ENCODE peak calls at places on chromosomes 13 and 19, in four cellular contexts. G is SK-N-SH, Y is neural progenitor cell, N is PC-9. W is an unnamed sample.

GRCh38 chr19:4776436-4777205 is 14.9 kb upstream of the FEM1A start:
- DNase-seq in G (peak; percentile 81), Y (peak; percentile 59), N (no peak), W (no peak)

GRCh38 chr19:9862897-9863296 is 27.8 kb downstream of the PIN1 start:
- DNase-seq in N (no peak), Y (no peak), G (no peak), W (no peak)

GRCh38 chr19:48102870-48103751 is 7.5 kb downstream of the PLA2G4C start:
- DNase-seq in G (peak; percentile 70), Y (peak; percentile 69), N (peak; percentile 31), W (peak; percentile 39)

GRCh38 chr19:49954933-49955332 is 6.0 kb downstream of the SIGLEC11 start:
- DNase-seq in N (no peak), G (no peak), Y (no peak), W (no peak)

GRCh38 chr13:96090240-96091101 is 564 bp downstream of the HS6ST3 start:
- DNase-seq in G (peak; percentile 81), N (peak; percentile 0), Y (peak; percentile 66), W (peak; percentile 14)

GRCh38 chr19:11092181-11092538 is 2.9 kb downstream of the LDLR start:
- DNase-seq in G (no peak), Y (no peak), N (no peak), W (no peak)

GRCh38 chr13:30676672-30677071 is 58.7 kb upstream of the ALOX5AP start:
- DNase-seq in N (no peak), G (no peak), Y (no peak), W (no peak)

GRCh38 chr19:23203841-23204344 is 46.3 kb downstream of the ZNF724 start:
- DNase-seq in G (no peak), Y (no peak), N (no peak), W (no peak)

GRCh38 chr19:57435062-57435978 is at the start of gene ZNF749:
- DNase-seq in Y (peak; percentile 99), G (peak; percentile 94), N (peak; percentile 97), W (peak; percentile 97)

GRCh38 chr19:5038631-5039271 is 69.8 kb downstream of the KDM4B start:
- DNase-seq in G (peak; percentile 72), Y (peak; percentile 47), N (peak; percentile 12), W (no peak)

GRCh38 chr13:103066991-103067390 is 774 bp upstream of the SLC10A2 start:
- DNase-seq in N (no peak), G (peak; percentile 28), Y (peak; percentile 14), W (no peak)

GRCh38 chr19:49347835-49348234 is 12.6 kb downstream of the CD37 start:
- DNase-seq in Y (peak; percentile 72), G (peak; percentile 66), N (no peak), W (peak; percentile 62)

GRCh38 chr13:27040826-27041108 is 130.8 kb downstream of the USP12 start:
- DNase-seq in N (no peak), G (no peak), Y (no peak), W (no peak)

GRCh38 chr19:18659281-18660050 is 22.6 kb downstream of the KLHL26 start:
- DNase-seq in N (no peak), G (peak; percentile 74), Y (no peak), W (no peak)

GRCh38 chr13:29771247-29771646 is 79.2 kb downstream of the UBL3 start:
- DNase-seq in N (no peak), G (peak; percentile 16), Y (peak; percentile 25), W (no peak)

GRCh38 chr19:2213799-2214198 is 22.3 kb downstream of the PLEKHJ1 start:
- DNase-seq in N (no peak), G (no peak), Y (no peak), W (no peak)

GRCh38 chr13:61255035-61255796 is 160.4 kb downstream of the PCDH20 start:
- DNase-seq in G (no peak), Y (peak; percentile 35), N (no peak), W (no peak)

GRCh38 chr19:24074720-24075119 is 12.3 kb upstream of the ZNF254 start:
- DNase-seq in G (no peak), N (no peak), Y (no peak), W (no peak)

GRCh38 chr19:3095375-3096191 is 1.4 kb downstream of the GNA11 start:
- DNase-seq in N (no peak), Y (peak; percentile 88), G (no peak), W (peak; percentile 48)

GRCh38 chr19:41974652-41975051 is 15.5 kb upstream of the RABAC1 start:
- DNase-seq in Y (no peak), G (no peak), N (no peak), W (no peak)

GRCh38 chr19:2327773-2328400 is 499 bp downstream of the LSM7 start:
- DNase-seq in Y (peak; percentile 80), N (peak; percentile 22), G (peak; percentile 72), W (peak; percentile 65)

GRCh38 chr13:93147946-93148345 is 78.7 kb upstream of the GPC6 start:
- DNase-seq in N (no peak), Y (no peak), G (no peak), W (no peak)

GRCh38 chr19:5097959-5098623 is 129.2 kb downstream of the KDM4B start:
- DNase-seq in Y (no peak), N (no peak), G (no peak), W (no peak)

GRCh38 chr13:44117351-44117750 is 237.6 kb downstream of the LACC1 start:
- DNase-seq in G (no peak), Y (no peak), N (no peak), W (no peak)

GRCh38 chr13:107291875-107292274 is 723.9 kb upstream of the ARGLU1 start:
- DNase-seq in G (no peak), N (no peak), Y (no peak), W (no peak)

GRCh38 chr19:54254195-54254906 is 2.7 kb downstream of the LILRB5 start:
- DNase-seq in Y (no peak), G (no peak), N (no peak), W (no peak)

GRCh38 chr19:54256250-54257115 is 590 bp downstream of the LILRB5 start:
- DNase-seq in G (no peak), Y (no peak), N (no peak), W (no peak)

GRCh38 chr19:54253331-54254194 is 3.5 kb downstream of the LILRB5 start:
- DNase-seq in N (no peak), G (no peak), Y (no peak), W (no peak)

GRCh38 chr19:54255105-54255775 is 1.8 kb downstream of the LILRB5 start:
- DNase-seq in N (no peak), G (no peak), Y (no peak), W (no peak)

GRCh38 chr19:54257116-54257480 is at the start of gene LILRB5:
- DNase-seq in G (no peak), N (no peak), Y (no peak), W (no peak)
- H3K27ac ChIP-seq in G (no peak within 1 kb of the TSS), N (no peak within 1 kb of the TSS), Y (no peak within 1 kb of the TSS), W (no peak within 1 kb of the TSS)

DNA sequence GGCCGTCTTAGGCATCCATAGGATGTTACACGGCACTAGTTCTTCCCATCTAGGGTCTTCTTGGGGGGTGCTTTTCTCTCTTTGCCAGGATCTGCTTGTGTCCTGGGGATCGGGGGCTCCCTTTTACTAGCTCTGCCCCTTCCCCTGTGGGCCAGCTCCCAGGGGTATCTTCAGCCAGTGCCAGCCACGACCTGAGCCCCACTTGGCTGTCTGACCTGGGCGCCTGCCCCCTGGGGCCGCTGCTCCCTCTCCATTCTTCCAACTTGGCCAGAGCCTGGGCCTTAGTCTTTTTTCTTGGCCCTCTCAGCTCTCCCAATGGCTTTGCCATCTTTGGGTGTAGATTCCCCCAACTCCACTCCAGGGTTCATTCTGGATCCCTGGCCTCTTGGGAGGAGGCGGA is 3.1 kb downstream of the PRKACA start:
- DNase-seq in N (no peak), Y (no peak), G (no peak), W (no peak)
- H3K27ac ChIP-seq in N (no peak overlapping the region), Y (no peak overlapping the region), G (no peak overlapping the region), W (peak overlapping the region; percentile 56)

GRCh38 chr13:23385931-23386330 is 47.6 kb downstream of the SACS start:
- DNase-seq in G (no peak), N (no peak), Y (no peak), W (no peak)

GRCh38 chr13:23386533-23386932 is 47.0 kb downstream of the SACS start:
- DNase-seq in G (no peak), Y (no peak), N (no peak), W (no peak)

GRCh38 chr13:23381877-23382276 is 51.6 kb downstream of the SACS start:
- DNase-seq in N (no peak), Y (no peak), G (peak; percentile 37), W (no peak)

GRCh38 chr13:23383151-23383550 is 50.4 kb downstream of the SACS start:
- DNase-seq in N (no peak), Y (no peak), G (no peak), W (no peak)

DNA sequence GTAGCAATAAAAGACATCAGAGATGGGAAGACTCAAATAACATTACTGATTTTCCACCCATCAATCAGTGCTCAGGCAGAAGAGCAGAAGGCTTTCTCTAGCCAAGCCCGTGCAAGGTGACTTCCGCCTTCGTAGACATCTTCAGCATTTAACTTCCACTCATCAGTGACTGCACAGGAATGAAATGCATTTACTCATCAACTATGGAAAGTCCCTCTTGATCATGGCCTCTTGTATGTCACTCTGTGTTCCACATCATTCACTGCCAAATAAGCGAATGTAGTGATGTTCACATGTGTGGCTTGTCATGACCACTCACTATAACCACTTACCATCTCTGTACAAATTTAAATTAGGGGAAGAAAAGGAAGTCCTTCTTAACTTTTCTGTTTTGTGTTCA is 49.4 kb downstream of the SACS start:
- DNase-seq in Y (no peak), N (no peak), G (no peak), W (no peak)
- H3K27ac ChIP-seq in Y (no peak overlapping the region), N (no peak overlapping the region), G (no peak overlapping the region), W (no peak overlapping the region)

GRCh38 chr13:37070145-37070695 is 10.7 kb upstream of the SUPT20H start:
- DNase-seq in Y (no peak), G (peak; percentile 16), N (no peak), W (no peak)
- H3K27ac ChIP-seq in Y (no peak overlapping the region), G (no peak overlapping the region), N (no peak overlapping the region), W (no peak overlapping the region)

GRCh38 chr13:98918771-98919170 is 59.1 kb downstream of the DOCK9 start:
- DNase-seq in N (no peak), Y (no peak), G (no peak), W (no peak)
- H3K27ac ChIP-seq in N (no peak overlapping the region), Y (no peak overlapping the region), G (no peak overlapping the region), W (no peak overlapping the region)

GRCh38 chr19:51093510-51094345 is 11.0 kb upstream of the KLK14 start:
- DNase-seq in G (no peak), N (no peak), Y (no peak), W (no peak)
- H3K27ac ChIP-seq in G (no peak overlapping the region), N (no peak overlapping the region), Y (no peak overlapping the region), W (no peak overlapping the region)

DNA sequence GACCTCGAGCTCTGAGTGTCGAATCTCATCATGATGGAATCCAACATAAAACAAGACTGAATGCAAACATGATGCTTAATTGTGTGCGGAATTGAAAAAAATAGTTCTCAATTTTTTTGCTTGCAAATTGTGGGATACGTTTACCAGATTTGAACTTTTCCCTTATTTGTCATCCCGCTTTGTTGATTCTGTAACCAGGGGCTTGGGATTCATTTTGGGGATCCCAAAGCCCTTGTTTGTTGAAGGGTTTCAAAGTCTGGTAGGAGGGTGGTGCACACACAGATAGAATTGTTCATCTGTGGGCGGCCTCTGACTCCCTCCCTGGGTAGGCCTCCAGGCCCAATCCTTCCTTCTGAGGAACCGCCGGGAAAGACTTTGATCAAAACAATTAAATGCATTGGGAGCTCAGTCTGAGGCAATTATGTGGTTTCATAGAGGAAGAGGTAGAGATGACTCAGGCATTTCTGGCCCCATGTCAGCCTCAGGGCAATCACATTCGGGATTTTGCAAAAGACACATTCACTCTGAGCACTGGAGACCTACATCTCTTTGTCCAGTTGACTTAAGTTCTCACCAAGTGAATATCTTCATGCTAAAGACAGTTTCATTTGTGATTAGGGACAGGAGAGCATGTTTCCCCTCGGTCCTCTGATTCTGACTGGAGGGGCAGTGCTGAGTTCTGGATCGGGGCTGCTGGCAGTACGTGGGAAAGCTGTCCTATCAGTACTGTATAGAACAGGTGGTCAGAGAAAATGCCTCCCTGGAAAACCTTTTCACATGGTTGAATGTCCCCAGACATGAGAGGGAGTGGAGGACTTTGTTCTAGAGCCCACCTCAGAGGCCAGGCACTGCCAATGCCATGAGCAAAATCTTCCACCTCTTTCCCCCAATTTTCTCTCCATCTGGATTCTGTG is 27.8 kb upstream of the IGFL4 start:
- DNase-seq in Y (no peak), N (peak; percentile 78), G (no peak), W (peak; percentile 94)
- H3K27ac ChIP-seq in Y (no peak overlapping the region), N (peak overlapping the region; percentile 89), G (no peak overlapping the region), W (peak overlapping the region; percentile 79)

W was measured in RWPE1.